ENCODE peak calls at places on chromosome 2, in four cellular contexts. G is K562, H is SK-N-SH, F is HepG2. I is an unnamed sample.

GRCh38 chr2:127313359-127313758 is 19.4 kb upstream of the ERCC3 start:
- DNase-seq in F (no peak), G (no peak), H (no peak), I (no peak)

GRCh38 chr2:222756951-222757645 is 85.6 kb downstream of the MOGAT1 start:
- DNase-seq in G (no peak), H (no peak), F (no peak), I (peak)

GRCh38 chr2:212794471-212794870 is 255.9 kb upstream of the ERBB4 start:
- DNase-seq in H (no peak), F (no peak), G (no peak), I (no peak)

GRCh38 chr2:134327367-134327766 is 73.5 kb downstream of the MGAT5 start:
- DNase-seq in G (no peak), F (no peak), H (no peak), I (no peak)

GRCh38 chr2:209208211-209208610 is 215.6 kb upstream of the MAP2 start:
- DNase-seq in F (peak), H (peak), G (peak), I (peak)

GRCh38 chr2:180893752-180894151 is 86.7 kb upstream of the UBE2E3 start:
- DNase-seq in H (no peak), G (no peak), F (no peak), I (no peak)

GRCh38 chr2:16943279-16943958 is 277.8 kb upstream of the CYRIA start:
- DNase-seq in F (no peak), H (no peak), G (no peak), I (no peak)

GRCh38 chr2:218642786-218643185 is 16.6 kb downstream of the ZNF142 start:
- DNase-seq in H (no peak), F (no peak), G (no peak), I (no peak)

GRCh38 chr2:199160081-199160480 is 297.7 kb downstream of the SATB2 start:
- DNase-seq in G (no peak), F (no peak), H (no peak), I (no peak)

GRCh38 chr2:29463181-29463900 is 348.1 kb downstream of the CLIP4 start:
- DNase-seq in F (no peak), G (no peak), H (no peak), I (no peak)

GRCh38 chr2:97660044-97660774 is 3.6 kb downstream of the ACTR1B start:
- DNase-seq in G (no peak), H (no peak), F (no peak), I (no peak)

GRCh38 chr2:159712929-159713575 is 746 bp downstream of the MARCHF7 start:
- DNase-seq in G (no peak), H (no peak), F (peak), I (no peak)

GRCh38 chr2:134762508-134762907 is 43.7 kb upstream of the TMEM163 start:
- DNase-seq in F (no peak), G (no peak), H (no peak), I (no peak)

GRCh38 chr2:23591111-23591510 is 206.1 kb downstream of the KLHL29 start:
- DNase-seq in F (no peak), G (no peak), H (no peak), I (no peak)

GRCh38 chr2:117562654-117563053 is 251.8 kb upstream of the DDX18 start:
- DNase-seq in F (no peak), G (no peak), H (no peak), I (no peak)

GRCh38 chr2:152078662-152079061 is 20.2 kb downstream of the CACNB4 start:
- DNase-seq in H (no peak), F (peak), G (no peak), I (no peak)

GRCh38 chr2:1586946-1587840 is 157.1 kb downstream of the PXDN start:
- DNase-seq in F (no peak), H (no peak), G (no peak), I (no peak)

GRCh38 chr2:234702731-234703225 is 205.9 kb upstream of the ARL4C start:
- DNase-seq in H (no peak), F (peak), G (no peak), I (no peak)

GRCh38 chr2:54457326-54458023 is 1.3 kb downstream of the SPTBN1 start:
- DNase-seq in G (no peak), F (peak), H (peak), I (no peak)

GRCh38 chr2:23586691-23587090 is 201.7 kb downstream of the KLHL29 start:
- DNase-seq in G (no peak), F (no peak), H (no peak), I (no peak)

GRCh38 chr2:112920923-112921532 is 10.1 kb downstream of the IL37 start:
- DNase-seq in G (peak), F (no peak), H (no peak), I (peak)

GRCh38 chr2:232628466-232629200 is 4.8 kb upstream of the EFHD1 start:
- DNase-seq in F (no peak), H (no peak), G (no peak), I (no peak)

GRCh38 chr2:6043238-6043637 is 351.1 kb downstream of the SOX11 start:
- DNase-seq in H (no peak), G (no peak), F (no peak), I (no peak)

GRCh38 chr2:70901235-70902066 is 34.2 kb upstream of the ATP6V1B1 start:
- DNase-seq in F (no peak), H (peak), G (no peak), I (no peak)

GRCh38 chr2:128309341-128310093 is 9.2 kb downstream of the HS6ST1 start:
- DNase-seq in G (peak), H (peak), F (peak), I (no peak)

GRCh38 chr2:24816884-24817283 is 23.7 kb downstream of the CENPO start:
- DNase-seq in H (peak), G (peak), F (no peak), I (no peak)

GRCh38 chr2:238141541-238142318 is 3.3 kb downstream of the KLHL30 start:
- DNase-seq in H (no peak), G (no peak), F (peak), I (peak)

GRCh38 chr2:64654063-64654811 is 524 bp upstream of the SERTAD2 start:
- DNase-seq in H (no peak), F (peak), G (peak), I (peak)

GRCh38 chr2:77025714-77026113 is 496.5 kb downstream of the LRRTM4 start:
- DNase-seq in F (no peak), G (no peak), H (no peak), I (no peak)

GRCh38 chr2:172734711-172735645 is 667 bp upstream of the RAPGEF4 start:
- DNase-seq in F (no peak), G (no peak), H (no peak), I (no peak)

GRCh38 chr2:3101016-3101703 is 276.5 kb downstream of the EIPR1 start:
- DNase-seq in H (peak), G (no peak), F (no peak), I (no peak)

GRCh38 chr2:187302146-187302545 is 145.9 kb downstream of the CALCRL start:
- DNase-seq in H (no peak), G (no peak), F (no peak), I (no peak)

GRCh38 chr2:72165792-72166191 is 18.1 kb upstream of the CYP26B1 start:
- DNase-seq in G (no peak), F (no peak), H (no peak), I (no peak)

GRCh38 chr2:155190342-155190741 is 491.8 kb downstream of the KCNJ3 start:
- DNase-seq in F (peak), G (no peak), H (no peak), I (no peak)

DNA sequence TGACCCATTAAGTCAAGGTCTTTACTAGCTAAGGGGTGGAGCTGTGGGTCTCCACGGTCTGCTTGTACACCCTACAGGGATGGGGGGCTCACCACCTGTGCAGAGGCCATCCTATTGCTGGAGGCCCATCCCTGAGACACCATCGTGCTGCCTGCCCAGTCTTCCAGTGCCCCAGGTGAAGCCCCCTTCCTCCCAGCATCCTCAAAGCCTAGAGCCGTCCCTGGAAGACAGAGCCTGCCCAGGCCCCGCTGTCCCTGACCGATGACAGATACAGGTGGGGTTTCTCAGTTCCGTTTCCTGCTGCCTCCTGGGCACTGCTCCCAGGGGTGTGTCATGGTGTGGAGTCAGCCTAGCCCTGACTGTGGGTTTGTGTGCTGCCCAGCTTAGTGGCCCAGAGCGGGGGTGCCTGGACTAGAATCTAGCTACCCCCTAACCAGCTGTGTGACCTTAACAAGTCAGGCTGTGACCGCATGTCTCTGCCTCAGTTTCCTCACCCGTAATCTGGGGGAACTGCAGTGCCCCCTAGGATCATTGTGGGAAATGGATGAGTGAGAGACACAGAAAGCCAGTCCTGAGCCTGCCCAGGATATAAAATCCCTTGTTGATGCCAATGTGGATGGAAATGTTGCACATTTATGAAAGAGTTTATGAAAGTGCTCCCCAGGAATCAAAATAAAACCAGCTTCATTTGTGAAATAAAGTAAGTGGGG is 2.0 kb downstream of the OTOS start:
- DNase-seq in F (no peak), H (no peak), G (no peak), I (no peak)
- TF ChIP-seq ELF1 in F (no peak), H (no peak), G (no peak), I (no peak)

GRCh38 chr2:96404446-96405373 is 69.1 kb downstream of the NCAPH start:
- DNase-seq in F (no peak), H (no peak), G (no peak), I (no peak)
- TF ChIP-seq ELF1 in F (no peak), H (no peak), G (no peak), I (no peak)

DNA sequence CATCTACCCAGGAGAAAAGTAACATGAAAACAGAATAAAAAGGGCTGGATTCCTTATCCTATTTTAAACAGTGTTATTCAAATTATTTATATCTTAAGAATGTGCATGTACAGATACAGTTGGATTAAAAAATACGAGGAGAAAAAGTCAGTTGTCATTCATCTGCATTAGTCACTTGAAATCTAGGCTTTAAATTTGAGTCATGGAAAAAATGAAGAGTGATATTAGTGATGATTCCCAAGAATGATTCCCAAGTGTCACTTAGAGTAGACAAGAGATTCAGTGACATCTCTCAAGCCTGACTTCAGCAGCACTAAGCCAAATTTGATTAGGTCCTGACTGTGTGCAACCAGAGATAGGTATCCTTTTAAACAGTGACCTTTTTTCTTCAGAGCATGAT is 394.2 kb downstream of the IRS1 start:
- DNase-seq in H (no peak), G (no peak), F (no peak), I (no peak)
- TF ChIP-seq ELF1 in H (no peak), G (no peak), F (no peak), I (no peak)

DNA sequence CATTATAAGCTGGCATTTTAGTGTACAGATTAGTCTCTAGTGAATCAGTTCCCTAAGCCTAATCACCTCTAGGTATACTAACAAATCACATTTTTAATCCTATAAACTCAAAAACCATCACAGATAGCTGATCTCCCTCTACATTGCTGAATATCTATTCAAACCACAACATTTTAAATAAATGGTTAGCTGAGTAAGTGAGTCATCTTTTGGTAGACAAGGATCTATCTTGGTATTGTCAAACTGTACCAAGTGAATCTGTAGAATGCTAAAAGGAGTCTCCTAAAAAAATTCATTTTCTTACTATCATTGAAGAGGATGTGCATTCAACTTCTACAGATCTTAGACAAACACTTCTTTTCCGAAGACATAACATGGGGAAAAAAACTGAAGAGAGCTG is 40.7 kb downstream of the INO80D start:
- DNase-seq in H (no peak), F (no peak), G (no peak), I (no peak)
- TF ChIP-seq ELF1 in H (no peak), F (no peak), G (no peak), I (no peak)

DNA sequence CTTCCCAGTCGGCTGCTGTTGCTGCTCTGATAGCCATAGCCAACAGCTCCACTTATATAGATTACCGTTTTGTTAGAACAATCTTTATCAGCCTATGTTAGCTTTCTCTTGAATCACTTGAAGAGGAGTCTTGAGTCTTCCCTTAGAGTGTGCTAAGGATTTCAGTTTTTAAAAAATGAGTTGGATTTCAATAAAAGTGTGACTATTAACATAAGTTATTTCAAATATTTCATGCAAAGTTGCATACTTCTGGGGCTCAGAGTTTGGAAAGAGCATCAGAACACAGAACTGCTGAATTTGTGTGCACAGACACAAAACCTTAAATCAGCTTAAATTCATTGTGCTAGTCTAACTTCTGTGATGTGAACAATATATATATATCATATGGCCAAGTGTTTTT is 174.7 kb downstream of the MTX2 start:
- DNase-seq in H (no peak), G (no peak), F (no peak), I (no peak)
- TF ChIP-seq ELF1 in H (no peak), G (no peak), F (no peak), I (no peak)

GRCh38 chr2:241861264-241861663 is 2.6 kb upstream of the PDCD1 start:
- DNase-seq in G (no peak), F (no peak), H (no peak), I (no peak)

GRCh38 chr2:241860184-241861078 is 1.7 kb upstream of the PDCD1 start:
- DNase-seq in G (no peak), H (peak), F (no peak), I (no peak)

GRCh38 chr2:241863021-241863954 is 4.6 kb upstream of the PDCD1 start:
- DNase-seq in G (no peak), H (peak), F (no peak), I (no peak)

GRCh38 chr2:241864168-241864896 is 5.2 kb upstream of the RTP5 start:
- DNase-seq in F (no peak), G (no peak), H (no peak), I (no peak)

DNA sequence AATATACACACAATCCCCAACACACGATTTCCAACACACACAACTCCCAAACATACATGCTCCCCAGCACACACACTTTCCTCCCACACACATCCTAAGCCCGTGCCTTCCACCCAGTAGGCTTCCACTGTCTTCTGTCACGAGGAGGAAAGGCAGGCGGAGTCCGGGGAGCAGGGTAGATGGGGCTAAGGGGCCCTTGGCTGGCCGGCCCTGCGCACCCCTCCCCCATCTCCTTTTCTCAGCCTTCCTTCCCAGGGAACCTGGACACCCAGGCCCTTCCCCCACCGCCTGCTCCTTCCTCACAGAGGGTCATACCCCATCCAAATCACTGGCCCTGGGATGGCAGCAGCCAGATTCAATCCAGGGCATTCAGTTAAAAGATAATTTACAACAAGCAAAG is 3.4 kb upstream of the PDCD1 start:
- DNase-seq in F (no peak), G (peak), H (peak), I (no peak)
- TF ChIP-seq ELF1 in F (no peak), G (no peak), H (no peak), I (no peak)

GRCh38 chr2:120817956-120818325 is 82.3 kb downstream of the GLI2 start:
- DNase-seq in F (no peak), H (no peak), G (no peak), I (no peak)
- TF ChIP-seq ELF1 in F (no peak), H (no peak), G (no peak), I (no peak)